ENCODE peak calls at places on chromosomes 12 and 14, in seven cellular contexts. N is H1, Y is H9, L is neuronal stem cell, M is IMR-90, F is trophoblast cell, I is mesenchymal stem cell. V is an unnamed sample.

GRCh38 chr12:87300-87699 is 20.7 kb downstream of the IQSEC3 start:
- DNase-seq in F (no peak), Y (no peak), N (no peak), M (no peak), L (no peak), I (no peak), V (no peak)

GRCh38 chr14:42192659-42193425 is 586.2 kb downstream of the LRFN5 start:
- DNase-seq in N (no peak), I (peak), L (no peak), M (peak), Y (no peak), F (peak), V (peak)

GRCh38 chr12:95633049-95633545 is 81.8 kb upstream of the USP44 start:
- DNase-seq in Y (no peak), M (peak), N (no peak), I (peak), L (no peak), F (peak), V (peak)

GRCh38 chr14:51776102-51776894 is 84.1 kb upstream of the GNG2 start:
- DNase-seq in I (peak), L (peak), F (peak), M (peak), Y (peak), N (peak), V (peak)

GRCh38 chr12:54431911-54432814 is 13.1 kb upstream of the ITGA5 start:
- DNase-seq in M (peak), I (peak), Y (peak), F (peak), N (no peak), L (no peak), V (peak)

GRCh38 chr12:125175576-125175975 is 110.3 kb downstream of the AACS start:
- DNase-seq in F (no peak), Y (no peak), N (no peak), M (no peak), L (no peak), I (no peak), V (no peak)

GRCh38 chr12:120199025-120199424 is 1.9 kb downstream of the RPLP0 start:
- DNase-seq in M (no peak), Y (no peak), L (no peak), I (no peak), F (no peak), N (no peak), V (no peak)

GRCh38 chr14:75334191-75335051 is 55.8 kb downstream of the FOS start:
- DNase-seq in L (no peak), M (peak), I (peak), N (no peak), Y (no peak), F (peak), V (no peak)

DNA sequence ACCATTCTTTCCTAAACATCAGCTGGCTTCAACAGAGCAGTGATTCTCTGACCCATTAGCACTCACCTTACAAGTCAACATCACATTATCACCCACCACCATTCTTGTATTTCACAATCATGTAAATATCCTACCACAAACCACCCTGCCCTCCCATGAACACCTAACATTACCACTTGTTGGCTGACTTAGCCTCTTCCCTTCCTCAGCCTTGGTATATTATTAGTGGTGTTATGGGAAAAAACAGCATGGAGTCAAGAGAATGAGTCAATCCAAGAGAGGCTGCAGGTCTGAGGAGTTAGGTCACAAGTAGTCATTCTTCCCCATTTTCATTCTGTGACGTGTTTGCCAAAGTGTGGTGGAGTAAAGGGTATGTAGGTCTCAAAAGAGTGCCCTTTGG is 22.3 kb upstream of the MGP start:
- DNase-seq in L (no peak), M (peak), F (peak), I (no peak), Y (no peak), N (no peak), V (no peak)
- H2BK120ac ChIP-seq in L (no peak), M (no peak), F (no peak), I (no peak), Y (no peak), N (no peak), V (no peak)

DNA sequence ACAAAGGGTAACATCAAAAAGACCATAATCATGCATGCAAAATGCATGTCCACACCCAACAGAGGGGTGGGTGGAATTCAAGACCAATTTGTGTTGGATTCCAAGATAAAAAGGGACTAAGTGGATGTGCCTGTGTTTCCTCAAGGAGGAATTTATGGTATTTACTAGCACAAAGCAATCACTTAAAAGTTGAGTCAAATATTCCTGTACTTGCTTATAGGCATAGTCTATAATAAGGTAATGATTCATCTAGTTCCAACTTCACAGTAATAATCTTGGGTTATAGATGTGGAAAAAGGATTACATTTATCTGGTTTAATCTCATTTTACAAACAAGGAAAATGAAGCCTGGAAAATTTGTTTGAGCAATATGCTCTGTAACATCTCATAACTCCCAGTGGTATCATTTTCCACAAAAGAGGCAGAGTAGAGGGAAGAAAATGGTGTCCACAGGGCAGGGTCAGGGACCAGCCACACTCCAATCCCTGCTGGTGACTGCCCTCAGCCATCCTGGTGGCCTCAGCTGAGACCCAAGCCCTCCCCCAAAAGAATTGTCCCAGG is 80.8 kb upstream of the REP15 start:
- DNase-seq in M (peak), Y (no peak), L (no peak), N (no peak), F (peak), I (peak), V (peak)
- H2AK5ac ChIP-seq in M (peak), Y (no peak), L (no peak), N (no peak), F (no peak), I (peak), V (no peak)

DNA sequence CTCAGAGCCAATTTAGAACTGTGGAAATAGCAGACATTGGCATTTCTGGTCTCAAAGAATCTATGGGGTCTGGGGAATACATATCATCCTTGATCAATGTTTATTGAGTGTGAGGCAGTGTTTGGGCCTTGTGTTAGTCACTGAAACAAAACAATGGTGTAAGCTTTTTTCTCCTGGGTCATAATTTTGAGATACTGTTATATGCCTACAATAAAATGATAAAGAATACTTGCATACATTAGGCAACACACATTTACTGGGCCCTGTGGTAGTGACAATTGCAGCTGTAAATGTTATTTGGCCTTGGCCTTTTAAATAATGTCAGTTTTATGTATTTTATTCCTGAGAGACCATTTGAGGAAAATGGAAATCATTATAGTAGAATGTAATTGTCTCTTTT is 414.5 kb downstream of the TMEM132D start:
- DNase-seq in L (no peak), I (no peak), F (no peak), M (no peak), N (no peak), Y (no peak), V (no peak)
- H2BK5ac ChIP-seq in L (no peak), I (no peak), F (no peak), M (no peak), N (no peak), Y (no peak), V (no peak)

GRCh38 chr12:128944956-128945355 is 91.7 kb downstream of the GLT1D1 start:
- DNase-seq in F (no peak), I (no peak), M (no peak), N (no peak), Y (no peak), L (no peak), V (no peak)
- H2BK120ac ChIP-seq in F (no peak), I (no peak), M (no peak), N (no peak), Y (no peak), L (no peak), V (no peak)

GRCh38 chr12:131012279-131013069 is 58.8 kb downstream of the ADGRD1 start:
- DNase-seq in N (no peak), Y (no peak), I (peak), M (no peak), L (no peak), F (no peak), V (peak)
- H2AK5ac ChIP-seq in N (no peak), Y (no peak), I (no peak), M (no peak), L (peak), F (no peak), V (no peak)

DNA sequence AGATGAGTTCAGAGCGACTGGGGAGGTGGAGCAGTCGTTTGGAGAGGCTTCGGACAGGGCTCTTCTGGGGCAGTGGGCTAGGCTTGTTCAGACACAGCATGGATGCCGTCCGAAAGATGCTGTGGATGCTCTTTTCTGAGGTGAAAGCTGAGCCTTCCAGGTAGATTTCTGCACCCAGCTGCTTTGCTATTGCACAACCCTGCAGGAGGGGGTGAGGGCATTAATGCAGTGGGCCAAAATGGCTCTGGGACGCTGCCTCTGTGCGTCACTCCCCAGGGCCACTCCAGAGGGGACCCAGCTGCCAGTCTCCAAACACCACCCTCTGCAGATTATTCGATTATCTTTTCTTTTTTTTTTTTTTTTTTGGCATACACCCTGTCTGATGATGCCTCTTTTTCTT is 6.1 kb upstream of the DDX23 start:
- DNase-seq in N (no peak), Y (no peak), L (no peak), F (no peak), M (no peak), I (no peak), V (no peak)
- H2BK5ac ChIP-seq in N (no peak), Y (no peak), L (no peak), F (no peak), M (no peak), I (no peak), V (no peak)

GRCh38 chr12:131364903-131365820 is 345.7 kb upstream of the SFSWAP start:
- DNase-seq in M (no peak), Y (peak), F (no peak), L (no peak), N (no peak), I (no peak), V (no peak)
- H2BK120ac ChIP-seq in M (no peak), Y (no peak), F (no peak), L (no peak), N (no peak), I (no peak), V (no peak)

GRCh38 chr14:69079747-69080146 is 73.2 kb downstream of the DCAF5 start:
- DNase-seq in Y (no peak), L (no peak), I (peak), F (no peak), N (no peak), M (no peak), V (no peak)
- H2AK5ac ChIP-seq in Y (no peak), L (no peak), I (peak), F (no peak), N (no peak), M (peak), V (no peak)

GRCh38 chr14:56487761-56488160 is 91.8 kb upstream of the TMEM260 start:
- DNase-seq in N (no peak), I (peak), M (peak), F (peak), Y (no peak), L (no peak), V (no peak)

GRCh38 chr14:56488306-56488705 is 91.3 kb upstream of the TMEM260 start:
- DNase-seq in I (no peak), F (no peak), N (no peak), L (no peak), Y (no peak), M (no peak), V (no peak)

GRCh38 chr14:56491299-56492285 is 88.0 kb upstream of the TMEM260 start:
- DNase-seq in Y (peak), I (peak), L (peak), N (peak), F (peak), M (peak), V (peak)

GRCh38 chr14:56487090-56487667 is 92.4 kb upstream of the TMEM260 start:
- DNase-seq in N (no peak), M (peak), L (no peak), F (peak), Y (no peak), I (peak), V (peak)

GRCh38 chr14:56490379-56490778 is 89.2 kb upstream of the TMEM260 start:
- DNase-seq in N (no peak), Y (no peak), I (peak), L (no peak), M (peak), F (peak), V (peak)
- H2BK5ac ChIP-seq in N (no peak), Y (no peak), I (no peak), L (no peak), M (no peak), F (no peak), V (no peak)

DNA sequence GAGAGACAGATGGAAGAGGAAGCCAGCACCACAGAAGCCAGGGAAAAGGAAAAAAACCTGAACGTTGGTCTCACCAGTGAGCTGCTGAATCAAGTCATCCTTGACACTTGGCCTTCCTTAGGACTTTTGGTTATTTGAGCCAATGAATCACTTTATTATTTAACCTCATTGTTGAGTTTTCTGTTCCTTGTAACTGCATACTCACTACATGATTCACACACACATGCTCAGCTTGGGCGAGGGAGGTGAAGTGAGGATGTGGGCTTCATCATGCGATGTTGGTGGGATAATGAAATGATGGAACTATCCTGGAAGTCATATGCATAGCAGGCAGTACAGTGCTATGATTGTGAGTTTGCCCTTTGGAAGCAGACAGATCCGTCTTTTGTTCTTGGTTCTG is 40.6 kb upstream of the RPH3A start:
- DNase-seq in N (no peak), F (no peak), Y (no peak), I (no peak), M (peak), L (no peak), V (no peak)
- H2BK120ac ChIP-seq in N (no peak), F (no peak), Y (no peak), I (no peak), M (no peak), L (no peak), V (no peak)